ENCODE peak calls at places on chromosomes 3 and 15, in four cellular contexts. H is A549, T is K562, M is H1. E is an unnamed sample. For H3K4me1, the result is how much of the 10 kb centered on the place peaks cover.

GRCh38 chr15:41512512-41513281 is 930 bp downstream of the LTK start:
- DNase-seq in H (no peak), M (peak), T (peak), E (no peak)

GRCh38 chr3:159146856-159147255 is 345.0 kb downstream of the MFSD1 start:
- DNase-seq in H (no peak), T (no peak), M (no peak), E (no peak)

GRCh38 chr15:94119923-94120775 is 111.2 kb upstream of the MCTP2 start:
- DNase-seq in M (peak), H (peak), T (peak), E (peak)

GRCh38 chr3:39378092-39378491 is 5.1 kb upstream of the SLC25A38 start:
- DNase-seq in T (peak), H (peak), M (peak), E (peak)

GRCh38 chr3:192444096-192444790 is 283.1 kb downstream of the FGF12 start:
- DNase-seq in H (peak), M (peak), T (peak), E (peak)

GRCh38 chr15:51846463-51847230 is 17.2 kb downstream of the TMOD3 start:
- DNase-seq in T (peak), M (no peak), H (peak), E (no peak)

GRCh38 chr3:179432021-179432420 is 19.2 kb downstream of the GNB4 start:
- DNase-seq in T (no peak), H (no peak), M (no peak), E (no peak)

GRCh38 chr3:38004415-38005075 is 14.0 kb downstream of the VILL start:
- DNase-seq in H (peak), T (peak), M (peak), E (peak)

GRCh38 chr15:49843725-49844124 is 222.9 kb downstream of the DTWD1 start:
- DNase-seq in H (peak), M (no peak), T (no peak), E (no peak)

GRCh38 chr3:133828576-133829309 is 23.1 kb downstream of the SRPRB start:
- DNase-seq in M (peak), T (peak), H (no peak), E (no peak)

GRCh38 chr15:88342666-88343065 is 86.1 kb upstream of the NTRK3 start:
- DNase-seq in M (no peak), T (no peak), H (no peak), E (no peak)

GRCh38 chr3:52833202-52833601 is 1.6 kb downstream of the MUSTN1 start:
- DNase-seq in T (no peak), M (no peak), H (no peak), E (no peak)

GRCh38 chr3:178849220-178849910 is 222.2 kb downstream of the ZMAT3 start:
- DNase-seq in M (no peak), H (no peak), T (no peak), E (no peak)

GRCh38 chr3:193014961-193015360 is 97.3 kb upstream of the MB21D2 start:
- DNase-seq in M (no peak), H (no peak), T (no peak), E (no peak)

GRCh38 chr15:44775923-44776322 is 39.6 kb downstream of the TRIM69 start:
- DNase-seq in M (no peak), H (no peak), T (no peak), E (no peak)

GRCh38 chr3:102069211-102069662 is 219.9 kb downstream of the NFKBIZ start:
- DNase-seq in T (no peak), H (peak), M (no peak), E (no peak)

GRCh38 chr15:68228143-68228970 is 1.2 kb downstream of the CLN6 start:
- DNase-seq in H (peak), M (no peak), T (no peak), E (no peak)

GRCh38 chr3:186477033-186477432 is 67.1 kb downstream of the CRYGS start:
- DNase-seq in H (no peak), M (peak), T (no peak), E (no peak)

GRCh38 chr15:99439524-99439835 is 126.3 kb upstream of the MEF2A start:
- DNase-seq in T (no peak), H (no peak), M (no peak), E (no peak)

GRCh38 chr3:37820213-37820612 is 41.5 kb upstream of the CTDSPL start:
- DNase-seq in H (no peak), T (no peak), M (no peak), E (no peak)

GRCh38 chr3:123347691-123348264 is 101.1 kb downstream of the ADCY5 start:
- DNase-seq in M (no peak), T (no peak), H (no peak), E (no peak)

GRCh38 chr3:10744098-10744465 is 71.9 kb upstream of the SLC6A11 start:
- DNase-seq in T (peak), H (peak), M (no peak), E (peak)

GRCh38 chr3:152193673-152194267 is 75.0 kb upstream of the MBNL1 start:
- DNase-seq in H (no peak), M (no peak), T (no peak), E (no peak)

GRCh38 chr3:67614195-67614594 is 40.2 kb downstream of the SUCLG2 start:
- DNase-seq in M (no peak), T (no peak), H (no peak), E (no peak)

GRCh38 chr3:127377801-127378442 is 90.1 kb upstream of the PRR20G start:
- DNase-seq in M (no peak), T (no peak), H (no peak), E (no peak)

GRCh38 chr15:93989611-93990010 is 241.8 kb upstream of the MCTP2 start:
- DNase-seq in M (no peak), T (no peak), H (no peak), E (no peak)

GRCh38 chr3:12557472-12558105 is 702 bp downstream of the MKRN2 start:
- DNase-seq in T (peak), H (no peak), M (no peak), E (peak)

GRCh38 chr3:110815008-110815583 is 256.5 kb upstream of the NECTIN3 start:
- DNase-seq in M (no peak), T (no peak), H (peak), E (no peak)

GRCh38 chr3:110816008-110816407 is 255.6 kb upstream of the NECTIN3 start:
- DNase-seq in T (no peak), M (no peak), H (no peak), E (no peak)

GRCh38 chr3:110811050-110811449 is 260.6 kb upstream of the NECTIN3 start:
- DNase-seq in M (no peak), T (no peak), H (no peak), E (peak)

GRCh38 chr3:110813541-110813940 is 258.1 kb upstream of the NECTIN3 start:
- DNase-seq in H (no peak), M (no peak), T (no peak), E (no peak)

DNA sequence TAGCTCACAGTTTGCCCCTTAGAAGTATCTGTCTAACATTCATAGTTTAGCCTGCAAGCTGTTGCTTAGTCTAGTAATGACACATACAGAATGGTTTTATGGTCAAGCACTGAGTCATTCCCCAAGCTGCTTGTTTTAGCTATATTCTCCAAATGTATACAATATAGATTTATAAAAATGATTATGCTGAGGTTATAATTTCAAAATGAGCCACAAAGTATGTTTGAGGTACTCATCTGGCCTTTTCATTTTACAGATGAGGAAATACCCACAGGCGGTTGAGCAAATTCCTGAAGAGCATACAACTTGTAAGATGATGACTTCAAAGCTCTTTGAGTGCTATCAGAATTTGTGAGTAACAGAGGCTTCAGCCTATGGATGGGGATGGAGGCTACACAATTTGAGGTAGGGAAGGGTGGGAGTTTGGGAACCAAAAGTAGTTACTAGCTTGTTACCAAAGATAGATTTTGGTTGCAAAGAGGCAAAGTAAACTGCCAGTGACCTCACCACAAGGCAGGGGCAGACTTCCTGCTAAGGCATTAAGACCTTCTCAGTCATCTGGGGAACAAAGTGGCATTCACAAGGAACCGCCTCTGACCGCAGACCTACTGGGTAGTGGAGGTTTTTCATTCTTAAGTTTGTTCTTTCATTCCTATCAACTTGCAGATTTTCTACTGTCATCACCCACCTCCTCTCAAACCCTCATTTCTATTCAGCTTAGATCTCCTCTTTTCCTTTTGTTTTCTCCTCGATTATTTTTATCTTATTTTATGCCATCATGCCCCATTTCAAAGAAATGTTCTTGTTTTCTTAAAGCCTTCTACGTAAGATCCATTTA is 257.2 kb upstream of the NECTIN3 start:
- DNase-seq in M (no peak), T (no peak), H (peak), E (no peak)
- TF ChIP-seq RNF2 in M (no peak), T (no peak), H (no peak), E (no peak)

GRCh38 chr15:74775132-74775562 is 6.7 kb upstream of the CSK start:
- DNase-seq in T (no peak), M (no peak), H (no peak), E (no peak)

GRCh38 chr15:74775894-74776293 is 6.0 kb upstream of the CSK start:
- DNase-seq in H (no peak), M (no peak), T (no peak), E (no peak)

GRCh38 chr15:74778599-74778970 is 3.3 kb upstream of the CSK start:
- DNase-seq in T (no peak), M (no peak), H (no peak), E (no peak)

GRCh38 chr15:74777769-74778598 is 3.9 kb upstream of the CSK start:
- DNase-seq in T (no peak), M (no peak), H (no peak), E (no peak)

DNA sequence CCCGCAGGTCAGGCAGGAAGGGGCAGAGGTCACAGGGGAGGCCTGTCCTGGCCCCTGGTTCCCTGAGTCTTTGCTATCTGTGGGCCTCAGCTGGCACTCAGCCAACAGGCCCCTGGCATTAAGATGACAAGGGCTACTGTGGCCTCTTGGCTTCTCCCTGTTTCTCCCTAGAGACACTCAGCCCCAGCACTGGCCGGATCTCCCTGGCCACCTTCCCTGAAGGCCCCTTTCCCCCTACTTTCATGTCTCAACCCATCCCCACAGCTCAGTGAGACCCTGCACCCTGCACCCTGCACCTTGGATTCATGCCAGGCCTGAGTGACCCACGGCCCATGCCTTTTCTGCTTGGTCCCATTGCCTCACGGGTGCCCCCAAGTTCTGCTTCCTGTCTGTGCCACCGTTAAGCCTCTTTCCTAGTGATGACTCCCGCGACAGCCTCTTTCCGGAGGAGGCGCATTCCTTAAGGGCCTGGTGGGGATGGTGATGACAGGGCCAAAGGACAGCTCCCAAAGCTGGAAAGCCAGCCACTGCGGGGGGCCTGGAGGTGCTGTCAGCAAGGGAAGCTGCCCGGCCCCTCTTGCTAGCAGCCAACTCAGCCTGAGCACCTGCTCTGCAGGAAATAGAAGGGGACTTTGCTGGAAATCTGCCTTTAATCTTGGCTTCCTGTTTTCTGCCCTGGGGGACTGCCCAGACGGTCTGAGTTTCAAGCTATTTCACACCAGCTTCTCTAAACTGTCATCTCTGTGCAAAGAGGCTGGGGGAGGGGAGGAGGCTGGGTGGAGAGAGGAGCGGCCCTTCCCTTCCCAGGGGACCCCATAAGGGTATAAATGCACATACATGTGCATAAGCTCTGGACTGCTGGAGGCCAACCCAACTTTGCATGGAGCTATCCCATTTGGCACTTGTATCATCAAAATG is 4.8 kb upstream of the CSK start:
- DNase-seq in T (no peak), H (no peak), M (no peak), E (no peak)
- H3K4me1 ChIP-seq in T (under half), H (under half), M (under half), E (half or more)

GRCh38 chr3:8532251-8532831 is 30.7 kb downstream of the LMCD1 start:
- DNase-seq in H (peak), T (no peak), M (no peak), E (no peak)

GRCh38 chr3:8529738-8530525 is 28.3 kb downstream of the LMCD1 start:
- DNase-seq in M (no peak), H (peak), T (no peak), E (no peak)

GRCh38 chr3:8525893-8526292 is 24.3 kb downstream of the LMCD1 start:
- DNase-seq in T (no peak), H (no peak), M (no peak), E (no peak)

GRCh38 chr3:8524656-8525399 is 23.2 kb downstream of the LMCD1 start:
- DNase-seq in T (no peak), M (no peak), H (no peak), E (no peak)

GRCh38 chr3:8529197-8529637 is 27.6 kb downstream of the LMCD1 start:
- DNase-seq in H (peak), M (no peak), T (no peak), E (peak)
- TF ChIP-seq RNF2 in H (no peak), M (no peak), T (no peak), E (no peak)

GRCh38 chr15:56598991-56599390 is 134.1 kb upstream of the MNS1 start:
- DNase-seq in M (no peak), H (no peak), T (no peak), E (no peak)

GRCh38 chr15:56602253-56602652 is 131.1 kb downstream of the ZNF280D start:
- DNase-seq in H (no peak), M (no peak), T (no peak), E (no peak)

GRCh38 chr15:56600380-56600779 is 132.9 kb downstream of the ZNF280D start:
- DNase-seq in T (no peak), H (no peak), M (no peak), E (no peak)
- H3K4me1 ChIP-seq in T (under half), H (under half), M (under half), E (under half)

GRCh38 chr3:177294221-177294620 is 96.9 kb upstream of the TBL1XR1 start:
- DNase-seq in M (no peak), T (no peak), H (no peak), E (no peak)
- TF ChIP-seq RNF2 in M (no peak), T (no peak), H (no peak), E (no peak)

GRCh38 chr3:59244343-59244742 is 194.5 kb upstream of the CFAP20DC start:
- DNase-seq in H (no peak), T (no peak), M (no peak), E (no peak)
- H3K4me1 ChIP-seq in H (under half), T (under half), M (under half), E (under half)

GRCh38 chr3:174153875-174154274 is 705.3 kb upstream of the NAALADL2 start:
- DNase-seq in M (no peak), H (no peak), T (no peak), E (no peak)
- TF ChIP-seq RNF2 in M (no peak), H (no peak), T (no peak), E (no peak)

GRCh38 chr3:41202834-41203345 is 3.6 kb downstream of the CTNNB1 start:
- DNase-seq in H (peak), T (no peak), M (no peak), E (peak)
- H3K4me1 ChIP-seq in H (half or more), T (under half), M (under half), E (half or more)

DNA sequence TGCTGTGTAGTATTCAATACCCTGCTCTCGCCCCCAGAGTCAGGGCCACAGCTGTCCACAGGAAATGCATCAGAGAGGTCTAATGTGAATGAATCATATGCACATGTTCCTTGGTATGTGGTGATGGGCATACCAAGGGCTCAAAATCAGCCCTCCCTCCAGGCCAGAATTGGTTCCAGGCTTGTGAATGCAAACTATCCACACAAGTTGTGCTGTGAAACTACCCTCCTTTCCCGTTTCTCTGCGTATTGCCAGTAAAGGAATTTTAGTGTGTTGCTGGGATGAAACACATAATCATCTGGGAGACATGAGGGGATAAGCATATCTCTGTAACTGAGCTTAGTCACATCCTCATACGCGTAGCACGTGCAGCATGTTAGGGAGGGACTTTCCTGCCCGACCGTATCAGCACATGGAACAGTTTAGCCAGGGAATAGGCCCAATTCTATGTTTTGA is 9.2 kb upstream of the MME start:
- DNase-seq in H (no peak), T (peak), M (no peak), E (no peak)
- TF ChIP-seq RNF2 in H (no peak), T (no peak), M (no peak), E (no peak)

DNA sequence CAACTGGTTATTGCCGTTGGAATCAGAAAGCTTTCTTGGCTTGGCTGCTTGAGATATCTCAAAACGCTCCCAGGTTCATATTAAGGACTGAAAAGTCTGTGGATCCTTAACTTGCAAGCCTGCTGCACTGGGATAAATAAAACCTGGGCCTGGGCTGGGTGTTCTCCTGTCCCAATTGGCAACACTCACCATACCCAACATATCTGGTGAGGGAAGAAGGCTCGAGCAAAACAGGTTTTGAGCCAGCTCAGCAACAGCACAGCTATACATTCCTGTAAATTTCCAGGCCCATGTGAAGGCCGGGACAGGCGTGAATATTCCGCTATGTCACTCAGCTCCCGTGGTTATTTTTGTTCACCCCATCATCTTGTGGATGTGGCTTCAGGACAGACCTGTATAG is 169.0 kb upstream of the BCL6 start:
- DNase-seq in T (no peak), H (no peak), M (no peak), E (peak)
- H3K4me1 ChIP-seq in T (under half), H (under half), M (under half), E (half or more)

E was measured in HepG2.